ENCODE peak calls at places on chromosomes 3 and 15, in ten cellular contexts. V is thoracic aorta; M is iPS DF 6.9; E is neural progenitor cell; Y is CD8-positive, alpha-beta T cell; W is SK-N-SH; S is prostate gland; Z is ovary; C is PC-3; R is GM23248. G is an unnamed sample.

GRCh38 chr3:185316740-185317407 is 46.1 kb upstream of the MAP3K13 start:
- DNase-seq in R (no peak), Z (no peak), Y (no peak), V (no peak), E (no peak), M (no peak), W (no peak), S (no peak), C (peak; percentile 62), G (no peak)

GRCh38 chr15:85749261-85750151 is 45.2 kb downstream of the KLHL25 start:
- DNase-seq in W (no peak), Y (no peak), R (peak; percentile 60), V (no peak), C (no peak), M (no peak), E (no peak), S (no peak), Z (peak; percentile 52), G (no peak)

GRCh38 chr3:133464573-133464972 is 64.7 kb downstream of the BFSP2 start:
- DNase-seq in Z (no peak), W (peak; percentile 41), C (peak; percentile 62), M (no peak), V (no peak), Y (no peak), E (peak; percentile 76), R (peak; percentile 73), S (no peak), G (no peak)

GRCh38 chr3:38453075-38453913 is at the start of gene ACVR2B:
- DNase-seq in C (peak; percentile 82), S (peak; percentile 91), Y (peak; percentile 66), M (peak; percentile 55), V (peak; percentile 62), W (peak; percentile 98), E (peak; percentile 95), R (peak; percentile 84), Z (peak; percentile 91), G (peak; percentile 92)

GRCh38 chr3:80018375-80018774 is 250.6 kb upstream of the ROBO1 start:
- DNase-seq in E (no peak), R (no peak), Y (no peak), S (no peak), M (no peak), Z (no peak), C (peak; percentile 73), W (no peak), V (no peak), G (no peak)

GRCh38 chr3:13528217-13528801 is 20.6 kb upstream of the FBLN2 start:
- DNase-seq in Y (no peak), C (peak; percentile 62), S (no peak), W (peak; percentile 72), E (peak; percentile 83), M (peak; percentile 60), V (no peak), Z (no peak), R (peak; percentile 46), G (no peak)

GRCh38 chr3:116037954-116038911 is 407.1 kb downstream of the LSAMP start:
- DNase-seq in V (no peak), Y (no peak), Z (no peak), M (no peak), S (no peak), R (peak; percentile 39), W (no peak), C (no peak), E (no peak), G (no peak)

GRCh38 chr3:167941234-167941995 is 154.3 kb downstream of the GOLIM4 start:
- DNase-seq in E (peak; percentile 38), Z (no peak), M (no peak), S (no peak), C (peak; percentile 47), W (no peak), R (peak; percentile 83), Y (no peak), V (no peak), G (no peak)

DNA sequence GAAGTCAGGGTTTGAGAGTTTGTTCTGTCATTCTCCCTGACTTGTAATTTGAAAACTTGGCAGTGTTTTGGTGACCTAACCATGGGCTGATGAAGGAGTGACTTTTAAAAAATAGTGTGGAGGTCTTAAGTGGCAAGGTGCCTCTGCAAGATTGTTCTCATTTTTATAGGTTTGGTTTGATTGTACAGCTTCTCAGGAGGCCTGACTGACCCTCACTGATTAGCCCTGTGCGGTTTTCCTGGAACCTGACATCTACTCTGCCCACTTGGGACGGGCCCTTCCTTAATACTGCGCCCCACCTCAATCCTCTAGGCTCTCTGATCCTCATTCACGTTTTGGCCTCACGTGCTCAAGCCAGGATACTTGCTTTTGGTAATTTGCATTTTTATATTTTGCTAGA is 2.8 kb downstream of the UBE2E1 start:
- DNase-seq in M (no peak), R (no peak), Z (no peak), S (no peak), Y (no peak), C (no peak), W (no peak), E (no peak), V (no peak), G (no peak)
- H3K4me3 ChIP-seq in M (no peak overlapping the region), R (no peak overlapping the region), Z (no peak overlapping the region), S (no peak overlapping the region), Y (no peak overlapping the region), C (peak overlapping the region; percentile 90), W (no peak overlapping the region), E (peak overlapping the region; percentile 86), V (no peak overlapping the region), G (no peak overlapping the region)

GRCh38 chr3:146155022-146155421 is 6.0 kb downstream of the PLOD2 start:
- DNase-seq in Z (no peak), R (no peak), S (no peak), E (no peak), W (no peak), Y (no peak), M (no peak), V (no peak), C (no peak), G (no peak)

GRCh38 chr3:146156801-146157310 is 4.1 kb downstream of the PLOD2 start:
- DNase-seq in S (peak; percentile 19), E (no peak), R (no peak), M (no peak), Z (no peak), W (no peak), C (peak; percentile 55), Y (no peak), V (no peak), G (no peak)

GRCh38 chr3:146157325-146158060 is 3.5 kb downstream of the PLOD2 start:
- DNase-seq in C (no peak), W (no peak), Z (no peak), R (no peak), E (no peak), Y (no peak), S (no peak), V (no peak), M (no peak), G (no peak)

GRCh38 chr3:146154316-146154715 is 6.7 kb downstream of the PLOD2 start:
- DNase-seq in R (no peak), Y (no peak), W (no peak), V (no peak), Z (no peak), M (no peak), C (no peak), S (no peak), E (no peak), G (no peak)

GRCh38 chr3:146156060-146156459 is 4.9 kb downstream of the PLOD2 start:
- DNase-seq in S (no peak), V (no peak), E (no peak), R (peak; percentile 76), C (no peak), Y (no peak), W (no peak), M (no peak), Z (no peak), G (no peak)
- H3K27ac ChIP-seq in S (peak overlapping the region; percentile 61), V (peak overlapping the region; percentile 99), E (no peak overlapping the region), R (peak overlapping the region; percentile 8), C (no peak overlapping the region), Y (no peak overlapping the region), W (no peak overlapping the region), M (no peak overlapping the region), Z (peak overlapping the region; percentile 74), G (peak overlapping the region; percentile 98)

DNA sequence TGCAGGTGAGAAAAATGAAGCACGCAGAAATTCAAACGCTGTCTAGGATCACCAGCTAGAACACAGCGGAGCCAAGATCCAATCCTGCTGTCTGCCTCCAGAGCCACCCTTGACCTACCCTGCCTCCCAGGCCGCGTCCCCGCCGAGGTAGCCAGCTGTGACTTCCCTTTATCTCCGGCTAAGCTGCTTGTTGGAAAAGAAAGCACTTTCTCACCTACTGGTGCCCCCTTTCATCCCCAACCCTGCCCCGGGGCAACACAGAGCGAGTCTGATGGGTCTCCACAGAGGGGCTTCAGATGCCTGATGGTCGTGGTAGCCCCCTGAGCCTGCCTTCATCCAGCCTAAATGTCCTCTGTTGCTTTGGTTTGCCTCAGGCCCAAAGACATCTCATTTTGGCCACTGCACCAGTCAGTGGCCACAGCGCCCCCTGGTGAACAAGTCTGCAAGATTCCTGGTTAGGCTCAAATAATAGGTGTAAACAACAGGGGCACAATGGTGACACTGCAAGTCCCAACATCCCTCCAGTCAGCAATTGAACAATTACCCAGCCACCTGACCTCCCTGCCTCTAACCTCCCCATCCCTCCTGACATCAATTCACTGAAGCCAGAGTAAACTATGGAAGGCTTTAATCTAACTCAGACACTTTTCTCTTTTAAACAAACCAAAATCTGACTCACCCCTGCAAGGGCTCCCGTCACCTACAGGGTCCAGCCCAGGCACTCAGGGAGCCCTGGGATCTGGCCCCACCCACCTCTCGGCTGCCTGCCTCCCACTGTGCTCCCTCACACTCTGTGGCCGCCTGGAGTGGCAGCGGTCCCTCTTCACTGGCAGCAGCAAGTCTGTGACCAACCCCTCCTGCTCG is 27.3 kb upstream of the BCL2L10 start:
- DNase-seq in E (peak; percentile 83), C (peak; percentile 79), Z (peak; percentile 77), Y (peak; percentile 63), W (peak; percentile 74), V (peak; percentile 38), R (peak; percentile 80), M (peak; percentile 74), S (peak; percentile 56), G (peak; percentile 82)
- H3K4me3 ChIP-seq in E (no peak overlapping the region), C (no peak overlapping the region), Z (no peak overlapping the region), Y (no peak overlapping the region), W (no peak overlapping the region), V (no peak overlapping the region), R (no peak overlapping the region), M (no peak overlapping the region), S (no peak overlapping the region), G (no peak overlapping the region)

GRCh38 chr3:5029715-5030114 is 50.5 kb downstream of the BHLHE40 start:
- DNase-seq in Y (no peak), Z (no peak), S (no peak), E (no peak), M (no peak), C (no peak), V (no peak), W (no peak), R (no peak), G (no peak)

GRCh38 chr3:5022966-5023776 is 43.9 kb downstream of the BHLHE40 start:
- DNase-seq in E (no peak), M (peak; percentile 48), Z (peak; percentile 69), V (peak; percentile 51), W (no peak), R (peak; percentile 97), S (no peak), C (peak; percentile 98), Y (no peak), G (peak; percentile 60)

GRCh38 chr3:5022187-5022965 is 43.1 kb downstream of the BHLHE40 start:
- DNase-seq in V (no peak), S (no peak), M (no peak), C (peak; percentile 69), W (no peak), Z (no peak), E (no peak), Y (no peak), R (peak; percentile 66), G (no peak)

GRCh38 chr3:5023777-5024346 is 44.6 kb downstream of the BHLHE40 start:
- DNase-seq in E (no peak), S (no peak), R (no peak), V (no peak), W (no peak), Z (no peak), M (no peak), Y (no peak), C (no peak), G (no peak)

GRCh38 chr3:5026046-5026362 is 46.8 kb downstream of the BHLHE40 start:
- DNase-seq in Z (no peak), S (no peak), C (no peak), V (no peak), Y (no peak), R (no peak), M (no peak), E (no peak), W (no peak), G (no peak)
- H3K27ac ChIP-seq in Z (peak overlapping the region; percentile 75), S (peak overlapping the region; percentile 77), C (peak overlapping the region; percentile 96), V (peak overlapping the region; percentile 94), Y (no peak overlapping the region), R (peak overlapping the region; percentile 98), M (no peak overlapping the region), E (no peak overlapping the region), W (peak overlapping the region; percentile 92), G (no peak overlapping the region)

G was measured in right lobe of liver.